ENCODE peak calls at places on chromosomes 13 and 19, in eight cellular contexts. X, K, U, A, Y, G, D and P are unnamed samples.
A peak's percentile ranks its signal among the peaks of the same experiment; 100 is the strongest.

GRCh38 chr13:96785986-96786385 is 208.3 kb downstream of the OXGR1 start:
- DNase-seq in X (no peak), K (no peak), U (no peak), A (no peak), Y (no peak), G (no peak), D (no peak), P (no peak)

GRCh38 chr13:101623469-101624209 is 171.2 kb downstream of the ITGBL1 start:
- DNase-seq in X (no peak), K (no peak), U (no peak), A (no peak), Y (no peak), G (peak; percentile 55), D (peak; percentile 2), P (no peak)

GRCh38 chr13:83815598-83815997 is 66.7 kb downstream of the SLITRK1 start:
- DNase-seq in X (no peak), K (no peak), U (no peak), A (no peak), Y (no peak), G (no peak), D (no peak), P (no peak)

GRCh38 chr13:29830000-29830399 is 20.4 kb downstream of the UBL3 start:
- DNase-seq in X (no peak), K (no peak), U (no peak), A (no peak), Y (no peak), G (peak; percentile 10), D (no peak), P (no peak)

GRCh38 chr13:39353988-39354387 is 249.0 kb downstream of the LHFPL6 start:
- DNase-seq in X (no peak), K (no peak), U (no peak), A (no peak), Y (no peak), G (peak; percentile 86), D (peak; percentile 26), P (no peak)

GRCh38 chr19:35868172-35868822 is at the start of gene APLP1:
- DNase-seq in X (peak; percentile 62), K (peak; percentile 25), U (peak; percentile 90), A (peak; percentile 66), Y (peak; percentile 54), G (peak; percentile 36), D (peak; percentile 69), P (peak; percentile 71)

GRCh38 chr13:35179494-35179893 is 237.4 kb downstream of the NBEA start:
- DNase-seq in X (no peak), K (no peak), U (no peak), A (no peak), Y (no peak), G (no peak), D (peak; percentile 3), P (no peak)

GRCh38 chr13:59281453-59281852 is 882.3 kb downstream of the DIAPH3 start:
- DNase-seq in X (no peak), K (no peak), U (no peak), A (no peak), Y (no peak), G (no peak), D (no peak), P (no peak)

GRCh38 chr13:77022341-77022740 is 4.6 kb downstream of the FBXL3 start:
- DNase-seq in X (no peak), K (no peak), U (no peak), A (no peak), Y (no peak), G (peak; percentile 24), D (no peak), P (peak; percentile 62)

GRCh38 chr13:83151308-83151660 is 731.0 kb downstream of the SLITRK1 start:
- DNase-seq in X (no peak), K (no peak), U (no peak), A (no peak), Y (no peak), G (no peak), D (no peak), P (no peak)

GRCh38 chr13:90502143-90502542 is 845.3 kb upstream of the MIR17HG start:
- DNase-seq in X (no peak), K (no peak), U (no peak), A (no peak), Y (no peak), G (no peak), D (no peak), P (no peak)

GRCh38 chr19:55257461-55258411 is 1.1 kb downstream of the PPP6R1 start:
- DNase-seq in X (peak; percentile 45), K (no peak), U (no peak), A (no peak), Y (no peak), G (peak; percentile 49), D (peak; percentile 24), P (peak; percentile 28)

GRCh38 chr19:9323557-9323918 is 441 bp upstream of the ZNF559 start:
- DNase-seq in X (peak; percentile 72), K (peak; percentile 44), U (peak; percentile 49), A (peak; percentile 35), Y (peak; percentile 52), G (peak; percentile 71), D (peak; percentile 74), P (peak; percentile 62)

GRCh38 chr19:1907563-1908363 is 2.6 kb downstream of the ADAT3 start:
- DNase-seq in X (no peak), K (no peak), U (peak; percentile 75), A (no peak), Y (no peak), G (peak; percentile 76), D (no peak), P (no peak)

GRCh38 chr13:112110479-112110878 is 43.5 kb downstream of the SOX1 start:
- DNase-seq in X (no peak), K (no peak), U (no peak), A (no peak), Y (no peak), G (no peak), D (no peak), P (no peak)

GRCh38 chr13:77230560-77230959 is 96.3 kb downstream of the MYCBP2 start:
- DNase-seq in X (no peak), K (no peak), U (no peak), A (no peak), Y (no peak), G (no peak), D (no peak), P (no peak)

GRCh38 chr19:34336781-34337271 is 28.2 kb upstream of the GPI start:
- DNase-seq in X (no peak), K (no peak), U (peak; percentile 32), A (no peak), Y (peak; percentile 38), G (peak; percentile 48), D (no peak), P (no peak)

GRCh38 chr13:42804244-42804868 is 23.0 kb downstream of the FAM216B start:
- DNase-seq in X (no peak), K (no peak), U (no peak), A (no peak), Y (no peak), G (no peak), D (no peak), P (no peak)

GRCh38 chr13:89925107-89925506 is 1422.4 kb upstream of the MIR17HG start:
- DNase-seq in X (no peak), K (no peak), U (no peak), A (no peak), Y (no peak), G (peak; percentile 61), D (peak; percentile 10), P (no peak)

GRCh38 chr13:71866173-71867091 is 572 bp downstream of the DACH1 start:
- DNase-seq in X (peak; percentile 34), K (no peak), U (peak; percentile 50), A (peak; percentile 23), Y (no peak), G (peak; percentile 30), D (no peak), P (peak; percentile 14)

GRCh38 chr13:46149272-46150133 is 32.5 kb downstream of the LCP1 start:
- DNase-seq in X (no peak), K (no peak), U (no peak), A (no peak), Y (no peak), G (peak; percentile 71), D (no peak), P (no peak)

GRCh38 chr13:106072014-106072413 is 463.4 kb downstream of the EFNB2 start:
- DNase-seq in X (no peak), K (no peak), U (no peak), A (no peak), Y (no peak), G (no peak), D (no peak), P (no peak)
- H3K4me3 ChIP-seq in X (no peak overlapping the region), K (no peak overlapping the region), U (no peak overlapping the region), A (no peak overlapping the region), Y (no peak overlapping the region), G (no peak overlapping the region), D (no peak overlapping the region), P (no peak overlapping the region)

DNA sequence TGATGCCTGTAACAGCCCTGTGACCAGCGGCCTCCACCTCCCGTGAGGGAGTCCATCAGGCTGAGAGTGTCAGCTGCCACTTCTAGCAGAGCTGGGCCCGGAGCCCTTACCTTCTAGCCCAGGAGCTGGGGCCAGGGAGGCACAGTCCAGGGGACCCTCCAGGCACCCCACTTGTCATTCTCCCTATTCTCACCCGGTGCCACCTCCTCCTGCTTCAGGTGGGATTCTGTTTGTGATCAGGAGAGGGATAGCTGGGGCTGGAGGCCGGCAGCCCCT is 4.1 kb downstream of the RASA3 start:
- DNase-seq in X (no peak), K (no peak), U (no peak), A (no peak), Y (no peak), G (no peak), D (no peak), P (no peak)
- H3K4me3 ChIP-seq in X (no peak overlapping the region), K (no peak overlapping the region), U (no peak overlapping the region), A (peak overlapping the region; percentile 82), Y (peak overlapping the region; percentile 89), G (no peak overlapping the region), D (no peak overlapping the region), P (no peak overlapping the region)

GRCh38 chr13:109783447-109783814 is 3.0 kb downstream of the IRS2 start:
- DNase-seq in X (no peak), K (no peak), U (no peak), A (peak; percentile 27), Y (no peak), G (no peak), D (no peak), P (no peak)
- H3K4me3 ChIP-seq in X (peak overlapping the region; percentile 62), K (no peak overlapping the region), U (no peak overlapping the region), A (peak overlapping the region; percentile 65), Y (no peak overlapping the region), G (no peak overlapping the region), D (no peak overlapping the region), P (no peak overlapping the region)

DNA sequence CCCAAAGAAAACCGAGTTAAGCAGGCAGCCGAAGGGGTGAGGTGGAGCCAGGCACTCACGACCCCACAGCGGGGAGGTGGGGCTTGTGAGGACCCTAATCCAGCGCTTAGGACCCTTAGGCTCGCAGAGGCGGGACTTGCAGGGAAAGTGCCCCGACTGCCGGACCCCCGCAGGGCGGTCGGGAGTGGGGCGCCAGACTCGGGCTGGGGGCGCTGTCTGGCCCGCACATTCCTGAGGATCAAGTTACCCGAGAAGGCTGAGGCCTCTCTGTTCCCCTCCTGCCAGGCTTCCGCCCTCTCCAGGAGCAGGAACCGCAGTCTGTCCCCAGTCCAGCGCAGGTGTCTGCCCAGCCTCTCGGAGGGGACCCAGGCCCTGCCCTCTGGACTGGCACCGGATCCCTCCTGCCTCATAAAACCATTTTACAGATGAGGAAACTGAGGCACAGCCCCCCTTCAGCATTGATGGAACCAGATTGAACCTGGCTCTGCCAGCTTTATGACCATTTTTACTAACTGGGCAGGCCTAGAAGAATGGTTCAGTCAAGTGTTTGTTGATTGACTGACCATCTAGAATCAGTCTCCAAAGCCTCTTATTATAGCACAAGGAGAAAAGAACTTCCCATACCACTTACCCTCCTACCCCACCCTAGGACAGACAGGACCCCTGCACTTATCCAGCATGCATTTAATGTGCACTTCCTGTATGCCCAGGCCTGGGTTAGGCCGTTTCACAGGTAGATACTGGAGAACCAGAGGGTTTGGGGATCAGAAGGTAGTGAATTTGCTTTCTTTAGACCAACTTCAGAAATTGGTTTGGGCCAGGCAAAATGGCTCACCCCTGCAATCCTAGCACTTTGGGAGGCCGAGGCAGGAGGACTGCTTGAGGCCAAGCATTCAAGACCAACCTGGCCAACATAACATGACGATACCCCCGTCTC is 6.7 kb upstream of the JUND start:
- DNase-seq in X (peak; percentile 29), K (no peak), U (no peak), A (no peak), Y (no peak), G (no peak), D (no peak), P (peak; percentile 55)
- H3K4me3 ChIP-seq in X (no peak overlapping the region), K (no peak overlapping the region), U (no peak overlapping the region), A (no peak overlapping the region), Y (no peak overlapping the region), G (no peak overlapping the region), D (no peak overlapping the region), P (no peak overlapping the region)